ENCODE peak calls at places on chromosome X, in ten cellular contexts. L is upper lobe of left lung, W is A549, S is transverse colon, J is tibial nerve, M is ovary, H is SK-N-SH, Y is stomach, V is HepG2, K is sigmoid colon. Q is an unnamed sample.

GRCh38 chrX:69165116-69165651 is at the start of gene PJA1:
- DNase-seq in J (peak), W (peak), L (peak), S (peak), K (peak), H (peak), M (peak), V (peak), Y (peak), Q (peak)

GRCh38 chrX:123869488-123869887 is 9.6 kb downstream of the XIAP start:
- DNase-seq in H (no peak), M (no peak), V (no peak), W (no peak), K (no peak), S (no peak), J (no peak), L (no peak), Y (no peak), Q (no peak)

GRCh38 chrX:51837451-51837850 is 56.0 kb upstream of the MAGED1 start:
- DNase-seq in S (no peak), J (no peak), Y (no peak), V (no peak), K (no peak), L (no peak), W (no peak), H (no peak), M (no peak), Q (no peak)

GRCh38 chrX:150527108-150527507 is 41.3 kb upstream of the MTM1 start:
- DNase-seq in H (no peak), S (no peak), J (no peak), L (no peak), M (no peak), Y (no peak), V (no peak), W (no peak), K (no peak), Q (no peak)

GRCh38 chrX:45740291-45740690 is 539.6 kb upstream of the DIPK2B start:
- DNase-seq in S (no peak), J (no peak), H (no peak), L (no peak), W (no peak), M (no peak), K (no peak), Y (no peak), V (no peak), Q (no peak)

GRCh38 chrX:13649823-13650222 is 3.1 kb upstream of the TCEANC start:
- DNase-seq in H (no peak), S (no peak), Y (no peak), J (no peak), L (no peak), V (no peak), M (no peak), W (no peak), K (no peak), Q (no peak)

GRCh38 chrX:129493643-129494042 is 29.6 kb downstream of the SMARCA1 start:
- DNase-seq in L (no peak), K (no peak), H (no peak), W (no peak), M (no peak), S (no peak), V (no peak), J (no peak), Y (no peak), Q (no peak)

GRCh38 chrX:75337525-75337924 is 63.6 kb downstream of the UPRT start:
- DNase-seq in V (no peak), Y (no peak), S (no peak), J (no peak), W (no peak), L (no peak), K (no peak), M (no peak), H (no peak), Q (no peak)

GRCh38 chrX:102154218-102154860 is 1.4 kb downstream of the BEX5 start:
- DNase-seq in S (peak), L (no peak), K (no peak), V (no peak), W (no peak), H (peak), M (peak), J (no peak), Y (no peak), Q (no peak)

DNA sequence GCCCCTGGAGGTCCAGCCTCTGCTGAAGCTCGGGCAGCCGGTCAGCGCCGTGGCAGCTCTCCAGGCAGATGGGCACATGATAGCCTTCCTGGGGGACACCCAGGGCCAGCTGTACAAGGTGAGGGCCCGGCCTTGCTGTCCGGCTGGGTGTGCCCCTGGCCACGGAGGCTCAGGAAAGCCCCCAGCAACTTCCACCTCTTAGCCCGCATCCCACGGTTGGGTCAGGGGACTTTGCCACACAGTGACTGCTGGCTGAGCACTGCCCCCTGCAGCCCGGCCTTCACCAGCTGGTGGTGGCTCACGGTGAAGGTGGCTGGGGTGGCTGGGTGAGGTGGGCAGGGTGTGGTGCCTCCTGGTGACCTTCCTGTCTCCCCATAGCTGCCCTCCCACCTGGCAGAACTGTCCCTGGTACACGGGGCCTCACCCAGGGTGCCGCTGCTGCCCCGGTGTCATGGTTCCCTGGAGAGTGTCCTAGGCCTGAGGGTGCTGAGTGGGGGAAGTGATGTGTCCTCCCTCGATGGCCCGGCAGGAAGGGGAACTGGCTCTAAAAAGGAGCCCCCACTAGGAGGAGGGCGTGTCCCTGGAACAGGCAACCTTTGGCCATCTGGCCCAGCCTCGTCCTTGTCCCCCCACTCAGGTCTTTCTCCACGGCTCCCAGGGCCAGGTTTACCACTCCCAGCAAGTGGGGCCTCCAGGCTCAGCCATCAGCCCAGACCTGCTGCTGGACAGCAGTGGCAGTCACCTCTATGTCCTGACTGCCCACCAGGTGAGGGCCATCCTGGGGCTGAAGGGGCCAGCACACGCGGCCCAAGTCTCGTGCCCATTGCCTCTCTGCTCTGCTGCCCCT is 4.5 kb downstream of the PLXNB3 start:
- DNase-seq in W (no peak), J (no peak), K (no peak), S (peak), Y (no peak), M (no peak), V (no peak), H (peak), L (peak), Q (peak)
- TF ChIP-seq EP300 in W (no peak), J (no peak), K (no peak), S (no peak), Y (no peak), M (no peak), V (no peak), H (no peak), L (no peak), Q (no peak)

GRCh38 chrX:148629435-148629834 is 129.0 kb downstream of the AFF2 start:
- DNase-seq in V (no peak), W (no peak), K (no peak), L (no peak), H (no peak), M (no peak), S (no peak), Y (no peak), J (no peak), Q (no peak)
- TF ChIP-seq EP300 in V (no peak), W (no peak), K (no peak), L (no peak), H (no peak), M (no peak), S (no peak), Y (no peak), J (no peak), Q (no peak)

GRCh38 chrX:48461830-48462229 is 8.2 kb downstream of the SLC38A5 start:
- DNase-seq in M (no peak), W (no peak), V (no peak), K (no peak), L (no peak), S (no peak), H (no peak), Y (no peak), J (no peak), Q (no peak)
- TF ChIP-seq EP300 in M (no peak), W (no peak), V (no peak), K (no peak), L (no peak), S (no peak), H (no peak), Y (no peak), J (no peak), Q (no peak)

GRCh38 chrX:148422531-148422930 is 77.9 kb upstream of the AFF2 start:
- DNase-seq in J (no peak), M (no peak), Y (no peak), H (no peak), V (no peak), S (no peak), K (no peak), W (no peak), L (no peak), Q (no peak)
- TF ChIP-seq EP300 in J (no peak), M (no peak), Y (no peak), H (no peak), V (no peak), S (no peak), K (no peak), W (no peak), L (no peak), Q (no peak)

GRCh38 chrX:56130436-56130835 is 101.7 kb upstream of the KLF8 start:
- DNase-seq in L (no peak), M (no peak), W (no peak), Y (no peak), H (no peak), J (no peak), V (no peak), K (no peak), S (no peak), Q (no peak)
- TF ChIP-seq EP300 in L (no peak), M (no peak), W (no peak), Y (no peak), H (no peak), J (no peak), V (no peak), K (no peak), S (no peak), Q (no peak)

GRCh38 chrX:14776901-14777300 is 96.0 kb downstream of the FANCB start:
- DNase-seq in Y (no peak), K (no peak), W (no peak), J (no peak), L (no peak), H (no peak), V (no peak), S (no peak), M (no peak), Q (no peak)

GRCh38 chrX:14779589-14779988 is 93.3 kb downstream of the FANCB start:
- DNase-seq in L (no peak), J (no peak), M (no peak), K (no peak), H (no peak), S (no peak), W (no peak), V (no peak), Y (no peak), Q (no peak)

DNA sequence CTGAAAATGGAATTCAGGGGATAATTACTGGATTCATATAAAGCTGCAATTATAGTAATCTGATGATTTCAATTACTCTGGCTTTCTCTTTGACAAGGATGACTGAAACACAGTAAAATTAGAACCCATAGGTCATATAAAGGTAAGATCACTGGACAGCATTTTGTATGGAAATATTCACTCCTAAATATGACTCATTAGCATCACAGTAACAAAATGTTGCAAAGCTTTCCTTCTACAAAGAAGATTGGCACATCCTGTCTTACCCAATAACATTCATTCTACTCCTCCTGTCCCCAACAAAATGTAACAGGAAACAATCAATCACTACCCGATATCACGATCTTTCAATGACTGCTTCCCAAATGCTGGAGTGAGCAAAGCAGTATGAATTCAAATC is 95.4 kb downstream of the FANCB start:
- DNase-seq in Y (no peak), L (no peak), K (no peak), H (no peak), W (no peak), J (no peak), V (no peak), S (no peak), M (no peak), Q (no peak)
- TF ChIP-seq EP300 in Y (no peak), L (no peak), K (no peak), H (no peak), W (no peak), J (no peak), V (no peak), S (no peak), M (no peak), Q (no peak)

GRCh38 chrX:52923781-52924241 is 26.7 kb downstream of the FAM156B start:
- DNase-seq in L (no peak), H (no peak), W (no peak), J (no peak), M (no peak), K (peak), Y (peak), S (peak), V (no peak), Q (no peak)
- TF ChIP-seq EP300 in L (no peak), H (no peak), W (no peak), J (no peak), M (no peak), K (no peak), Y (no peak), S (no peak), V (no peak), Q (no peak)

GRCh38 chrX:154804957-154805695 is at the start of gene MPP1:
- DNase-seq in H (peak), K (peak), L (peak), S (peak), W (peak), Y (peak), M (peak), V (no peak), J (peak), Q (peak)

GRCh38 chrX:154806837-154807501 is 1.7 kb upstream of the MPP1 start:
- DNase-seq in L (no peak), M (no peak), J (no peak), K (no peak), H (no peak), V (no peak), Y (no peak), W (no peak), S (no peak), Q (no peak)

GRCh38 chrX:154805696-154806091 is 409 bp upstream of the MPP1 start:
- DNase-seq in M (no peak), Y (no peak), V (no peak), J (no peak), L (no peak), W (no peak), K (no peak), S (no peak), H (no peak), Q (no peak)

GRCh38 chrX:154802838-154803410 is 2.4 kb downstream of the MPP1 start:
- DNase-seq in J (no peak), H (no peak), S (no peak), W (no peak), V (no peak), K (no peak), Y (no peak), M (no peak), L (no peak), Q (no peak)

DNA sequence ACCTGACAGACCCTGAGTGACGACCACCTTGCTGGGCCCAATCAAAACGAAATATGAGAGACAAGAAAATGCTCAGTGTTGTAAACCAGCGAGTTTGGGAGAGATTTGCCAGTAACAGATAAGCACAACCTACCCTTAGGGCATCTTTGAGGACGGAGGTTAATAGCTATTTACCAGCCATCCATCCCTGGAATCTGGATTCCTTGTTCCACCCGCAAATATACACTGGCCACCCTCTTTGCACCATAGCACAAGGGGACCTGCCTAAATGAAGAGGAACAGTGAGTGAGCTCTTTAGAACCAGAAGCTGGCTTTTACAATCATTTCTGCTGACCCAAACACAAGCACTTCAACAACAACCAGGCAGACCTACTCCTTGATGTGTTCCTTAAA is 725 bp downstream of the MPP1 start:
- DNase-seq in Y (no peak), K (no peak), V (no peak), M (no peak), S (no peak), L (no peak), W (no peak), H (peak), J (no peak), Q (no peak)
- TF ChIP-seq EP300 in Y (no peak), K (no peak), V (no peak), M (no peak), S (no peak), L (no peak), W (no peak), H (no peak), J (no peak), Q (no peak)

GRCh38 chrX:20461576-20461975 is 194.9 kb upstream of the RPS6KA3 start:
- DNase-seq in M (no peak), Y (no peak), W (no peak), V (no peak), H (no peak), K (no peak), J (no peak), S (no peak), L (no peak), Q (no peak)
- TF ChIP-seq EP300 in M (no peak), Y (no peak), W (no peak), V (no peak), H (no peak), K (no peak), J (no peak), S (no peak), L (no peak), Q (no peak)

DNA sequence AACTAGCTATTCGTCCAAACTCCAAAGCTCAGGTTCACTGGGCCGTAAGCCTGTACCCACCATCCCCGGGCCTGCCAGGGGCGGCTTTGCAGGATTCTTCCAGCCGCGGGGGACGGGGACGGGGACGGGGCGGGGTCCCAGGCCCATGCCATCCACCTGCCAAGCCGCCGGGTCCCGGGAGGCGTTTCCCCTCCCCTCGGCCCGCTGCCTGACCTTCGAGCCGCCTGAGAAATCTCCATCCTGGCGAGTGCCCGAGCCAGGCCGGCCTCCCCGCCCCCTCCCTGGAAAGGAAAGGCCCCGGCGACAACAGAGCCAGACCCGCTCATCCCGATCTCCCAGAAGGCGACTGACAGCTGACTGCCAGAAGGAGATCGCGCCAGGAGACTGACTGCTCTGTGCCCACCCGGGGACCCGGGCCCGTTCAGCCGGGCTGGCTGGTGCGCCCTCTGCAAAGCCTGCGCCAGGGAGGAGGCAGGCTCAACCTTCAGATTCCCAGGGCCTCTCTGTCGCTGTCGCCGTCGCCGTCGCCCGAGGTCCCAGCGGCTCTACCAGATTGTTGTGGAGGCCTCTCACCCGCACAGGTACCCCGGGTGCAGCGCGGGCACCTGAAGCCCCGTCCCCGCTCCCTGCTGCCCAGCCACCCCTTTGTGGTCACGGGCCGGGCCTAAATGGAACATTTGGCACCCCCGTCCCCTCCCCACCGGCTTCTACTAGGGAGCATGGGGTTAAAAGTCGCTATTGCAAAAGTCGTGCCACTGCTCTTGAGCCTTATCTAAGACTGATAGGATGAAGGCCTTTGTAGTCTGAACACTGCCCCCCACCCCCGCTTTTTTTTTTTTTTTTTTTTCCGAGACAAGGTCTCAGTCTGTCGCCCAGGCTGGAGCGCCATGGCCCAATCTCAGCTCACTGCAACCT is at the start of gene RGN:
- DNase-seq in S (no peak), M (peak), H (peak), J (no peak), W (no peak), Y (peak), K (no peak), L (peak), V (peak), Q (no peak)
- TF ChIP-seq EP300 in S (no peak), M (no peak), H (no peak), J (no peak), W (no peak), Y (no peak), K (no peak), L (no peak), V (no peak), Q (no peak)